ENCODE peak calls at places on chromosomes 4 and X, in four cellular contexts. W is MCF 10A, G is NCI-H2171, J is dorsolateral prefrontal cortex. L is an unnamed sample.

GRCh38 chrX:136221851-136222513 is 29.2 kb downstream of the MAP7D3 start:
- DNase-seq in W (no peak), G (no peak), J (no peak), L (no peak)

GRCh38 chr4:107825072-107825789 is 499 bp downstream of the SGMS2 start:
- DNase-seq in W (peak), G (no peak), J (no peak), L (peak)

GRCh38 chr4:53767503-53767902 is 176.2 kb upstream of the LNX1 start:
- DNase-seq in W (no peak), G (no peak), J (no peak), L (no peak)

GRCh38 chrX:40651620-40652223 is 4.4 kb upstream of the CXorf38 start:
- DNase-seq in W (peak), G (peak), J (peak), L (peak)

GRCh38 chr4:40003986-40004385 is 26.3 kb upstream of the PDS5A start:
- DNase-seq in W (no peak), G (no peak), J (no peak), L (no peak)

GRCh38 chrX:15146515-15146914 is 123.4 kb downstream of the ASB9 start:
- DNase-seq in W (peak), G (no peak), J (no peak), L (no peak)

GRCh38 chr4:54687887-54688841 is 30.4 kb downstream of the KIT start:
- DNase-seq in W (no peak), G (no peak), J (no peak), L (no peak)

GRCh38 chr4:68896749-68897148 is 54.9 kb downstream of the UGT2A3 start:
- DNase-seq in W (no peak), G (no peak), J (no peak), L (no peak)

GRCh38 chrX:50799531-50799961 is 14.4 kb downstream of the SHROOM4 start:
- DNase-seq in W (peak), G (no peak), J (no peak), L (peak)

GRCh38 chrX:112359906-112360305 is 277.3 kb upstream of the TRPC5 start:
- DNase-seq in W (no peak), G (no peak), J (no peak), L (no peak)

GRCh38 chrX:134782796-134783195 is 124.5 kb upstream of the PLAC1 start:
- DNase-seq in W (peak), G (peak), J (no peak), L (peak)

GRCh38 chrX:38817004-38817703 is 15.9 kb downstream of the MID1IP1 start:
- DNase-seq in W (peak), G (no peak), J (no peak), L (no peak)

GRCh38 chrX:26203556-26203955 is 11.3 kb downstream of the MAGEB6 start:
- DNase-seq in W (no peak), G (no peak), J (no peak), L (no peak)

GRCh38 chr4:184983660-184984356 is 34.5 kb upstream of the HELT start:
- DNase-seq in W (peak), G (peak), J (peak), L (peak)

GRCh38 chrX:23503835-23504539 is 163.3 kb upstream of the PRDX4 start:
- DNase-seq in W (peak), G (peak), J (peak), L (peak)

GRCh38 chr4:119598521-119598920 is 30.1 kb downstream of the PDE5A start:
- DNase-seq in W (no peak), G (no peak), J (no peak), L (no peak)

GRCh38 chr4:40283968-40284367 is 51.2 kb upstream of the CHRNA9 start:
- DNase-seq in W (peak), G (no peak), J (no peak), L (peak)

GRCh38 chr4:139720806-139721205 is 55.2 kb downstream of the MGST2 start:
- DNase-seq in W (no peak), G (no peak), J (no peak), L (no peak)

GRCh38 chrX:52368368-52369055 is at the start of gene XAGE2:
- DNase-seq in W (no peak), G (no peak), J (no peak), L (no peak)

GRCh38 chr4:118280501-118281218 is 72.1 kb downstream of the PRSS12 start:
- DNase-seq in W (peak), G (no peak), J (no peak), L (peak)

GRCh38 chr4:39932776-39933402 is 44.8 kb downstream of the PDS5A start:
- DNase-seq in W (no peak), G (no peak), J (no peak), L (no peak)

GRCh38 chr4:128635141-128635911 is 174.2 kb upstream of the JADE1 start:
- DNase-seq in W (no peak), G (no peak), J (peak), L (no peak)

GRCh38 chr4:144645621-144646522 is at the start of gene HHIP:
- DNase-seq in W (peak), G (peak), J (peak), L (peak)

GRCh38 chr4:20075479-20075878 is 176.2 kb upstream of the SLIT2 start:
- DNase-seq in W (no peak), G (no peak), J (no peak), L (no peak)

GRCh38 chr4:141391771-141392170 is 171.1 kb downstream of the ZNF330 start:
- DNase-seq in W (peak), G (no peak), J (no peak), L (peak)

GRCh38 chr4:8081621-8082516 is 76.7 kb downstream of the ABLIM2 start:
- DNase-seq in W (no peak), G (peak), J (peak), L (no peak)

GRCh38 chr4:2432991-2433530 is 14.3 kb downstream of the CFAP99 start:
- DNase-seq in W (peak), G (no peak), J (peak), L (no peak)

GRCh38 chr4:3196670-3197359 is 52.1 kb upstream of the MSANTD1 start:
- DNase-seq in W (no peak), G (no peak), J (no peak), L (no peak)

GRCh38 chrX:433771-434170 is 47.1 kb upstream of the PPP2R3B start:
- DNase-seq in W (no peak), G (no peak), J (peak), L (no peak)

GRCh38 chr4:140906984-140907962 is 151.1 kb upstream of the TBC1D9 start:
- DNase-seq in W (no peak), G (no peak), J (no peak), L (no peak)

GRCh38 chrX:68842781-68843581 is 14.2 kb downstream of the EFNB1 start:
- DNase-seq in W (peak), G (no peak), J (no peak), L (no peak)

GRCh38 chr4:101346312-101346561 is 1.1 kb downstream of the PPP3CA start:
- DNase-seq in W (no peak), G (no peak), J (no peak), L (no peak)

GRCh38 chrX:70433848-70434351 is 10.7 kb upstream of the DLG3 start:
- DNase-seq in W (peak), G (peak), J (peak), L (no peak)

GRCh38 chrX:10900585-10901289 is 210.4 kb upstream of the HCCS start:
- DNase-seq in W (peak), G (no peak), J (no peak), L (peak)

GRCh38 chr4:7411491-7411890 is 23.2 kb downstream of the PSAPL1 start:
- DNase-seq in W (no peak), G (no peak), J (no peak), L (no peak)

GRCh38 chr4:168218663-168219062 is 99.9 kb downstream of the DDX60 start:
- DNase-seq in W (peak), G (no peak), J (no peak), L (no peak)

GRCh38 chrX:19513383-19513782 is 1.9 kb downstream of the MAP3K15 start:
- DNase-seq in W (no peak), G (no peak), J (no peak), L (no peak)

GRCh38 chr4:175562537-175562936 is 249.5 kb downstream of the GPM6A start:
- DNase-seq in W (no peak), G (no peak), J (peak), L (no peak)

GRCh38 chrX:2710496-2710895 is 19.4 kb downstream of the CD99 start:
- DNase-seq in W (peak), G (no peak), J (no peak), L (peak)

L was measured in RWPE1.